ENCODE peak calls at places on chromosomes 1 and 21, in five cellular contexts. One of them, this sample, is unnamed.

GRCh38 chr1:109960745-109961094 is 23.8 kb upstream of the AHCYL1 start:
- DNase-seq in RWPE1: no peak
- DNase-seq in keratinocyte: no peak
- DNase-seq in psoas muscle: no peak
- DNase-seq in breast epithelium: no peak
- DNase-seq in this sample: no peak

GRCh38 chr1:95407864-95408291 is 173.9 kb downstream of the RWDD3 start:
- DNase-seq in RWPE1: no peak
- DNase-seq in keratinocyte: no peak
- DNase-seq in psoas muscle: no peak
- DNase-seq in breast epithelium: no peak
- DNase-seq in this sample: no peak

GRCh38 chr1:5509664-5510452 is 482.4 kb downstream of the NPHP4 start:
- DNase-seq in RWPE1: peak
- DNase-seq in keratinocyte: no peak
- DNase-seq in psoas muscle: peak
- DNase-seq in breast epithelium: no peak
- DNase-seq in this sample: no peak

GRCh38 chr1:39434797-39435395 is 56.5 kb upstream of the BMP8A start:
- DNase-seq in RWPE1: no peak
- DNase-seq in keratinocyte: no peak
- DNase-seq in psoas muscle: no peak
- DNase-seq in breast epithelium: no peak
- DNase-seq in this sample: no peak

GRCh38 chr1:93471911-93472310 is 24.0 kb downstream of the FNBP1L start:
- DNase-seq in RWPE1: no peak
- DNase-seq in keratinocyte: no peak
- DNase-seq in psoas muscle: no peak
- DNase-seq in breast epithelium: no peak
- DNase-seq in this sample: no peak

GRCh38 chr21:36122977-36123376 is 11.9 kb upstream of the CBR3 start:
- DNase-seq in RWPE1: no peak
- DNase-seq in keratinocyte: no peak
- DNase-seq in psoas muscle: no peak
- DNase-seq in breast epithelium: no peak
- DNase-seq in this sample: no peak

GRCh38 chr1:16226495-16227179 is 10.3 kb downstream of the CPLANE2 start:
- DNase-seq in RWPE1: no peak
- DNase-seq in keratinocyte: no peak
- DNase-seq in psoas muscle: peak
- DNase-seq in breast epithelium: no peak
- DNase-seq in this sample: no peak

GRCh38 chr1:85448358-85448757 is 16.6 kb downstream of the DDAH1 start:
- DNase-seq in RWPE1: no peak
- DNase-seq in keratinocyte: no peak
- DNase-seq in psoas muscle: no peak
- DNase-seq in breast epithelium: no peak
- DNase-seq in this sample: no peak

GRCh38 chr1:38578444-38578951 is 281.1 kb downstream of the RRAGC start:
- DNase-seq in RWPE1: no peak
- DNase-seq in keratinocyte: no peak
- DNase-seq in psoas muscle: no peak
- DNase-seq in breast epithelium: no peak
- DNase-seq in this sample: no peak

GRCh38 chr1:14815175-14815882 is 216.8 kb downstream of the KAZN start:
- DNase-seq in RWPE1: no peak
- DNase-seq in keratinocyte: no peak
- DNase-seq in psoas muscle: no peak
- DNase-seq in breast epithelium: no peak
- DNase-seq in this sample: no peak

GRCh38 chr1:179229214-179230140 is at the start of gene ABL2:
- DNase-seq in RWPE1: peak
- DNase-seq in keratinocyte: no peak
- DNase-seq in psoas muscle: peak
- DNase-seq in breast epithelium: no peak
- DNase-seq in this sample: no peak

GRCh38 chr1:91929246-91929645 is 20.0 kb upstream of the BRDT start:
- DNase-seq in RWPE1: no peak
- DNase-seq in keratinocyte: no peak
- DNase-seq in psoas muscle: no peak
- DNase-seq in breast epithelium: no peak
- DNase-seq in this sample: no peak

GRCh38 chr1:239879321-239880170 is 212.1 kb upstream of the FMN2 start:
- DNase-seq in RWPE1: peak
- DNase-seq in keratinocyte: no peak
- DNase-seq in psoas muscle: no peak
- DNase-seq in breast epithelium: no peak
- DNase-seq in this sample: no peak

GRCh38 chr1:174535207-174535606 is 87.4 kb downstream of the GPR52 start:
- DNase-seq in RWPE1: no peak
- DNase-seq in keratinocyte: no peak
- DNase-seq in psoas muscle: no peak
- DNase-seq in breast epithelium: no peak
- DNase-seq in this sample: no peak

GRCh38 chr1:197213193-197213592 is 54.9 kb upstream of the CRB1 start:
- DNase-seq in RWPE1: no peak
- DNase-seq in keratinocyte: no peak
- DNase-seq in psoas muscle: no peak
- DNase-seq in breast epithelium: no peak
- DNase-seq in this sample: no peak

GRCh38 chr21:46078322-46078981 is 19.5 kb upstream of the COL6A2 start:
- DNase-seq in RWPE1: no peak
- DNase-seq in keratinocyte: no peak
- DNase-seq in psoas muscle: no peak
- DNase-seq in breast epithelium: peak
- DNase-seq in this sample: no peak

GRCh38 chr1:99441234-99442095 is 177.2 kb downstream of the PLPPR4 start:
- DNase-seq in RWPE1: no peak
- DNase-seq in keratinocyte: no peak
- DNase-seq in psoas muscle: no peak
- DNase-seq in breast epithelium: no peak
- DNase-seq in this sample: no peak

GRCh38 chr1:68442822-68443556 is 6.8 kb downstream of the RPE65 start:
- DNase-seq in RWPE1: peak
- DNase-seq in keratinocyte: peak
- DNase-seq in psoas muscle: no peak
- DNase-seq in breast epithelium: no peak
- DNase-seq in this sample: peak

GRCh38 chr1:40625076-40625475 is 40.4 kb downstream of the RIMS3 start:
- DNase-seq in RWPE1: no peak
- DNase-seq in keratinocyte: no peak
- DNase-seq in psoas muscle: no peak
- DNase-seq in breast epithelium: no peak
- DNase-seq in this sample: no peak

GRCh38 chr1:33099290-33100118 is 18.6 kb downstream of the AZIN2 start:
- DNase-seq in RWPE1: peak
- DNase-seq in keratinocyte: peak
- DNase-seq in psoas muscle: peak
- DNase-seq in breast epithelium: peak
- DNase-seq in this sample: peak

GRCh38 chr1:113876181-113876580 is 4.7 kb upstream of the PTPN22 start:
- DNase-seq in RWPE1: no peak
- DNase-seq in keratinocyte: no peak
- DNase-seq in psoas muscle: no peak
- DNase-seq in breast epithelium: no peak
- DNase-seq in this sample: no peak

GRCh38 chr1:25683731-25684130 is 67.1 kb downstream of the MAN1C1 start:
- DNase-seq in RWPE1: no peak
- DNase-seq in keratinocyte: no peak
- DNase-seq in psoas muscle: no peak
- DNase-seq in breast epithelium: no peak
- DNase-seq in this sample: no peak

GRCh38 chr21:31253684-31254083 is 90.4 kb downstream of the TIAM1 start:
- DNase-seq in RWPE1: no peak
- DNase-seq in keratinocyte: no peak
- DNase-seq in psoas muscle: no peak
- DNase-seq in breast epithelium: no peak
- DNase-seq in this sample: no peak

GRCh38 chr1:210293191-210293607 is 35.5 kb upstream of the HHAT start:
- DNase-seq in RWPE1: no peak
- DNase-seq in keratinocyte: no peak
- DNase-seq in psoas muscle: peak
- DNase-seq in breast epithelium: no peak
- DNase-seq in this sample: no peak
- H3K27ac ChIP-seq in RWPE1: peak
- H3K27ac ChIP-seq in keratinocyte: no peak
- H3K27ac ChIP-seq in psoas muscle: peak
- H3K27ac ChIP-seq in breast epithelium: peak
- H3K27ac ChIP-seq in this sample: no peak

DNA sequence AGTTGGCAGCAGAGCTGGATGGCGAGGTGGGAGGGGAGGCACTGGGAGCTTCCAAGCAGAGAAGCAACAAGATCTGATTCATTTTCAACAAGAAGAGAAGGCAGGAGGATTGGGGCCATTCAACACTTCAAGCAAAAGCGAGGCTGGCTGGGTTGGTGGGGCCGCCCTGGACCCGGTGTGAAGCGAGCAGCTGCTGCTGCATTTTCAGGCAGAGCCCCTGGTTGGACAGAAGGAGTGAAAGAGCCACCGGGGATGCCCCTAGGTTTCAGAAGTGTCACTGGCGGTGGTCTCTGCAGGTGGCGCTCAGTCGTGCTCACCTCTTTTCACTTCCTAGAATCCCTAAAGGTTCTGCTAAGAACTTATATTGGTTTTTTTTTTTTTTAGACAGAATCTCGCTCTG is 18.0 kb downstream of the SLC2A7 start:
- DNase-seq in RWPE1: no peak
- DNase-seq in keratinocyte: no peak
- DNase-seq in psoas muscle: no peak
- DNase-seq in breast epithelium: no peak
- DNase-seq in this sample: no peak
- H3K27ac ChIP-seq in RWPE1: no peak
- H3K27ac ChIP-seq in keratinocyte: no peak
- H3K27ac ChIP-seq in psoas muscle: no peak
- H3K27ac ChIP-seq in breast epithelium: no peak
- H3K27ac ChIP-seq in this sample: no peak

DNA sequence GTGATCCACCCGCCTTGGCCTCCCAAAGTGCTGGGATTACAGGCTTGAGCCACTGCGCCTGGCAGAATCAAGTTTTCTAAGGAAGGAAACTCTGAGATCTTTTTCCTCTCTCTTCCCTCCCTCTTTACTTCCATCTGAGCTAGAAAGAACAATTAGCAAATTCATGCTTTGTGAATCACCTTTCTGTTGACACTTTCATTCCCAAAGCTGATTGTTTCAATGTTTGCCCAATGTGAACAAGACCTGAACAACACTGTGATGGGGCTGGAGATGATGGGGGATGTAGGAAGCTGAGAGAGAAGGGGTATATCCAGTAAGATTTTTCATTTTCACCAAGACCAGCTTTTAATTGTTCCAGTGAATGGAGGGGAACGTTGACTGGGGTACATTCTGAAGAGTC is 5.7 kb upstream of the TENT5B start:
- DNase-seq in RWPE1: no peak
- DNase-seq in keratinocyte: no peak
- DNase-seq in psoas muscle: no peak
- DNase-seq in breast epithelium: no peak
- DNase-seq in this sample: no peak
- H3K27ac ChIP-seq in RWPE1: peak
- H3K27ac ChIP-seq in keratinocyte: no peak
- H3K27ac ChIP-seq in psoas muscle: no peak
- H3K27ac ChIP-seq in breast epithelium: no peak
- H3K27ac ChIP-seq in this sample: no peak

GRCh38 chr1:172141351-172142000 is 279.0 kb upstream of the C1orf105 start:
- DNase-seq in RWPE1: no peak
- DNase-seq in keratinocyte: no peak
- DNase-seq in psoas muscle: no peak
- DNase-seq in breast epithelium: no peak
- DNase-seq in this sample: no peak
- H3K27ac ChIP-seq in RWPE1: no peak
- H3K27ac ChIP-seq in keratinocyte: no peak
- H3K27ac ChIP-seq in psoas muscle: peak
- H3K27ac ChIP-seq in breast epithelium: peak
- H3K27ac ChIP-seq in this sample: no peak

DNA sequence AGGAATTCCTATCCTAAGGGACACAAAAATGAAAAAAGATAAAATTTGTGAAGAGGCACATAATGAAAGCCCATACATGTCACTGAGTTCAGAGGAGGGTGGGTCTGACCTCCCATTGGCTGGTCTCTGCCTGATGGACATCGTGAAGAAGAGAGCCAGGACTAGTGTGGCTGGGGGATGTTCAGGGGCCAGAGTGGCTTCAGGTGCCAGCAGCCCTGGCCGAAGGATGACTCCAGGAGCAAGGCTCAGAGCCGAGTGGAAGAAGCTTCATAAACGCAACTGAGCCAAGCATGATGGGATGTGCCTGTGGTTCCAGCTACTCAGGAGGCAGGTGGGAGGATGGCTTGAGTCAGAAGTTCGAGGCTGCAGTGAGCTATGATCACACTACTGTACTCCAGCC is 56.9 kb upstream of the ATP5PO start:
- DNase-seq in RWPE1: no peak
- DNase-seq in keratinocyte: no peak
- DNase-seq in psoas muscle: no peak
- DNase-seq in breast epithelium: no peak
- DNase-seq in this sample: no peak
- H3K27ac ChIP-seq in RWPE1: peak
- H3K27ac ChIP-seq in keratinocyte: no peak
- H3K27ac ChIP-seq in psoas muscle: no peak
- H3K27ac ChIP-seq in breast epithelium: no peak
- H3K27ac ChIP-seq in this sample: no peak

DNA sequence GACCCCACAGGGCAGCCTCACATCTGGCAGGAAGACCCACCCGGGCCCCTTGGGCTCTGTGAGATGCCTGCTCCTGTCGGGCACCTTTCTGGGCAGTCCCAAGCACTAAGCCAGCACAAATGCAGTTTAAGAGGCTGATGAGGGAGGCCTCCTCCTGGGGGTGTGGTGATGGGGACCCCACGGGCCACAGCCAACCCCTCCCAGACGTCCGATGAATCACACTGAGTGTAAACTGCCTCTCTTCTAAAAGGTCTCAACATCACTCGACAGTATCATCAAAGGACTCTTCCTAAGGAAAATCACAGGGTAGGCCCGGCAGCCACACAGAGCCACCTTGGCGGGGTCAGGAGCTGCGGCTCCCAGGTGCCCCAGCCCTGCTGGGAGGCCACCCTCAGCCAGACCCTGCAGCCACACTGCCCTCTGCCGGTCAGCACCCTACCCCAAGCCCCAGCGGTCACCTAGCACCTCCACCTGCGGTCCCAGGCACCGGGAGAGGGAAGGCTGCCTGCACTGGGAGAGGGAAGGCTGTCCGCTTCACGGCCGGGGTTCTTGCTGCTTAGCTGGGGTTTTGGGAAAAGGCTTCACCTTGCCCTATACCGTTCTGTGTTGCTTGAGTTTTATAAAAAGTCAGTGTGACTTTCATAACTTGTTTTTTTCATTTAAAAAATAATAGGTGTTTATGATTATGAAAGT is 3.8 kb upstream of the PRKCZ start:
- DNase-seq in RWPE1: peak
- DNase-seq in keratinocyte: no peak
- DNase-seq in psoas muscle: no peak
- DNase-seq in breast epithelium: peak
- DNase-seq in this sample: no peak
- H3K27ac ChIP-seq in RWPE1: no peak
- H3K27ac ChIP-seq in keratinocyte: no peak
- H3K27ac ChIP-seq in psoas muscle: no peak
- H3K27ac ChIP-seq in breast epithelium: no peak
- H3K27ac ChIP-seq in this sample: no peak